ENCODE peak calls at places on chromosomes 1 and 21, in six cellular contexts. M, Q, D, Y, C and W are unnamed samples.

GRCh38 chr1:94658221-94658620 is 116.7 kb upstream of the F3 start:
- DNase-seq in M (no peak), Q (no peak), D (no peak), Y (no peak), C (peak), W (no peak)

GRCh38 chr1:10693497-10694273 is 102.8 kb downstream of the CASZ1 start:
- DNase-seq in M (no peak), Q (peak), D (peak), Y (peak), C (no peak), W (peak)

GRCh38 chr1:228262475-228262874 is 54.6 kb downstream of the OBSCN start:
- DNase-seq in M (no peak), Q (no peak), D (no peak), Y (no peak), C (no peak), W (no peak)

GRCh38 chr21:32806810-32807386 is 35.3 kb upstream of the PAXBP1 start:
- DNase-seq in M (no peak), Q (no peak), D (no peak), Y (no peak), C (no peak), W (no peak)

GRCh38 chr21:38903578-38904193 is 98.0 kb downstream of the ETS2 start:
- DNase-seq in M (no peak), Q (no peak), D (no peak), Y (no peak), C (peak), W (no peak)

GRCh38 chr1:19825298-19825697 is 10.2 kb upstream of the RNF186 start:
- DNase-seq in M (no peak), Q (no peak), D (no peak), Y (no peak), C (no peak), W (no peak)

GRCh38 chr1:108016451-108016920 is 51.5 kb upstream of the VAV3 start:
- DNase-seq in M (no peak), Q (no peak), D (no peak), Y (no peak), C (no peak), W (no peak)

GRCh38 chr21:45420061-45420521 is 15.1 kb downstream of the COL18A1 start:
- DNase-seq in M (peak), Q (no peak), D (no peak), Y (no peak), C (peak), W (no peak)

GRCh38 chr21:43959231-43960041 is 52.7 kb upstream of the TRAPPC10 start:
- DNase-seq in M (peak), Q (no peak), D (no peak), Y (peak), C (no peak), W (no peak)

GRCh38 chr1:154943649-154944421 is 7.3 kb upstream of the PMVK start:
- DNase-seq in M (no peak), Q (peak), D (no peak), Y (peak), C (no peak), W (no peak)

GRCh38 chr1:14699596-14699995 is 101.1 kb downstream of the KAZN start:
- DNase-seq in M (no peak), Q (no peak), D (no peak), Y (no peak), C (no peak), W (no peak)

GRCh38 chr1:206575894-206576737 is 36.1 kb downstream of the EIF2D start:
- DNase-seq in M (no peak), Q (no peak), D (no peak), Y (no peak), C (no peak), W (no peak)

GRCh38 chr1:17958704-17959103 is 148.9 kb upstream of the IGSF21 start:
- DNase-seq in M (no peak), Q (no peak), D (no peak), Y (no peak), C (no peak), W (no peak)

GRCh38 chr1:93042134-93042821 is 36.8 kb upstream of the MTF2 start:
- DNase-seq in M (no peak), Q (no peak), D (no peak), Y (peak), C (no peak), W (no peak)

GRCh38 chr1:2158272-2158671 is 36.3 kb downstream of the FAAP20 start:
- DNase-seq in M (no peak), Q (no peak), D (no peak), Y (no peak), C (no peak), W (no peak)

GRCh38 chr1:109756848-109757521 is 6.7 kb downstream of the EPS8L3 start:
- DNase-seq in M (no peak), Q (no peak), D (no peak), Y (no peak), C (no peak), W (no peak)

GRCh38 chr1:69244211-69244610 is 323.5 kb upstream of the LRRC7 start:
- DNase-seq in M (no peak), Q (no peak), D (no peak), Y (no peak), C (no peak), W (no peak)

GRCh38 chr1:116254776-116255175 is 118.3 kb upstream of the ATP1A1 start:
- DNase-seq in M (no peak), Q (no peak), D (no peak), Y (no peak), C (no peak), W (no peak)

GRCh38 chr1:21323091-21323490 is 32.8 kb upstream of the ECE1 start:
- DNase-seq in M (no peak), Q (peak), D (no peak), Y (no peak), C (peak), W (no peak)

GRCh38 chr1:206568256-206568655 is 44.0 kb downstream of the EIF2D start:
- DNase-seq in M (no peak), Q (no peak), D (no peak), Y (no peak), C (no peak), W (no peak)

GRCh38 chr1:212664409-212665199 is 35.0 kb downstream of the BATF3 start:
- DNase-seq in M (no peak), Q (no peak), D (no peak), Y (no peak), C (no peak), W (no peak)